ENCODE peak calls at places on chromosome 4, in eight cellular contexts. One of them, this sample, is unnamed.

GRCh38 chr4:82429728-82430192 is 502 bp downstream of the HNRNPDL start:
- DNase-seq in ovary: no peak
- DNase-seq in aorta: no peak
- DNase-seq in prostate gland: no peak
- DNase-seq in neuronal stem cell: no peak
- DNase-seq in dorsolateral prefrontal cortex: no peak
- DNase-seq in BJ: no peak
- DNase-seq in left ventricle myocardium inferior: no peak
- DNase-seq in this sample: no peak

GRCh38 chr4:66574145-66574978 is 904.1 kb upstream of the EPHA5 start:
- DNase-seq in ovary: no peak
- DNase-seq in aorta: peak; percentile 38
- DNase-seq in prostate gland: peak; percentile 14
- DNase-seq in neuronal stem cell: no peak
- DNase-seq in dorsolateral prefrontal cortex: no peak
- DNase-seq in BJ: peak; percentile 75
- DNase-seq in left ventricle myocardium inferior: no peak
- DNase-seq in this sample: no peak

GRCh38 chr4:52991452-52991851 is 129.3 kb downstream of the RASL11B start:
- DNase-seq in ovary: no peak
- DNase-seq in aorta: no peak
- DNase-seq in prostate gland: no peak
- DNase-seq in neuronal stem cell: no peak
- DNase-seq in dorsolateral prefrontal cortex: no peak
- DNase-seq in BJ: no peak
- DNase-seq in left ventricle myocardium inferior: no peak
- DNase-seq in this sample: no peak

GRCh38 chr4:142463195-142463594 is 382.9 kb downstream of the INPP4B start:
- DNase-seq in ovary: no peak
- DNase-seq in aorta: no peak
- DNase-seq in prostate gland: no peak
- DNase-seq in neuronal stem cell: no peak
- DNase-seq in dorsolateral prefrontal cortex: no peak
- DNase-seq in BJ: no peak
- DNase-seq in left ventricle myocardium inferior: no peak
- DNase-seq in this sample: no peak

GRCh38 chr4:83387922-83388676 is 53.5 kb upstream of the HPSE start:
- DNase-seq in ovary: no peak
- DNase-seq in aorta: no peak
- DNase-seq in prostate gland: no peak
- DNase-seq in neuronal stem cell: no peak
- DNase-seq in dorsolateral prefrontal cortex: no peak
- DNase-seq in BJ: no peak
- DNase-seq in left ventricle myocardium inferior: no peak
- DNase-seq in this sample: no peak

GRCh38 chr4:76989391-76990061 is 40.0 kb downstream of the SEPTIN11 start:
- DNase-seq in ovary: no peak
- DNase-seq in aorta: no peak
- DNase-seq in prostate gland: no peak
- DNase-seq in neuronal stem cell: no peak
- DNase-seq in dorsolateral prefrontal cortex: no peak
- DNase-seq in BJ: no peak
- DNase-seq in left ventricle myocardium inferior: no peak
- DNase-seq in this sample: no peak

GRCh38 chr4:139279723-139280620 is at the start of gene MGARP:
- DNase-seq in ovary: peak; percentile 59
- DNase-seq in aorta: peak; percentile 58
- DNase-seq in prostate gland: no peak
- DNase-seq in neuronal stem cell: peak; percentile 54
- DNase-seq in dorsolateral prefrontal cortex: peak; percentile 18
- DNase-seq in BJ: no peak
- DNase-seq in left ventricle myocardium inferior: peak; percentile 16
- DNase-seq in this sample: no peak

GRCh38 chr4:3851211-3851610 is 85.0 kb downstream of the ADRA2C start:
- DNase-seq in ovary: no peak
- DNase-seq in aorta: no peak
- DNase-seq in prostate gland: no peak
- DNase-seq in neuronal stem cell: no peak
- DNase-seq in dorsolateral prefrontal cortex: no peak
- DNase-seq in BJ: peak; percentile 13
- DNase-seq in left ventricle myocardium inferior: no peak
- DNase-seq in this sample: no peak

GRCh38 chr4:164318350-164318749 is 435.6 kb upstream of the SMIM31 start:
- DNase-seq in ovary: no peak
- DNase-seq in aorta: no peak
- DNase-seq in prostate gland: no peak
- DNase-seq in neuronal stem cell: no peak
- DNase-seq in dorsolateral prefrontal cortex: no peak
- DNase-seq in BJ: no peak
- DNase-seq in left ventricle myocardium inferior: no peak
- DNase-seq in this sample: no peak

GRCh38 chr4:71377561-71377960 is 38.7 kb downstream of the SLC4A4 start:
- DNase-seq in ovary: no peak
- DNase-seq in aorta: no peak
- DNase-seq in prostate gland: no peak
- DNase-seq in neuronal stem cell: no peak
- DNase-seq in dorsolateral prefrontal cortex: no peak
- DNase-seq in BJ: peak; percentile 66
- DNase-seq in left ventricle myocardium inferior: no peak
- DNase-seq in this sample: no peak

GRCh38 chr4:24778427-24779225 is 16.7 kb upstream of the SOD3 start:
- DNase-seq in ovary: peak; percentile 38
- DNase-seq in aorta: peak; percentile 72
- DNase-seq in prostate gland: no peak
- DNase-seq in neuronal stem cell: no peak
- DNase-seq in dorsolateral prefrontal cortex: no peak
- DNase-seq in BJ: peak; percentile 98
- DNase-seq in left ventricle myocardium inferior: peak; percentile 28
- DNase-seq in this sample: peak; percentile 35

GRCh38 chr4:143381171-143382118 is 44.8 kb downstream of the GAB1 start:
- DNase-seq in ovary: peak; percentile 71
- DNase-seq in aorta: peak; percentile 89
- DNase-seq in prostate gland: peak; percentile 63
- DNase-seq in neuronal stem cell: no peak
- DNase-seq in dorsolateral prefrontal cortex: peak; percentile 51
- DNase-seq in BJ: no peak
- DNase-seq in left ventricle myocardium inferior: peak; percentile 89
- DNase-seq in this sample: peak; percentile 91

GRCh38 chr4:19844436-19844835 is 407.3 kb upstream of the SLIT2 start:
- DNase-seq in ovary: no peak
- DNase-seq in aorta: no peak
- DNase-seq in prostate gland: no peak
- DNase-seq in neuronal stem cell: no peak
- DNase-seq in dorsolateral prefrontal cortex: no peak
- DNase-seq in BJ: no peak
- DNase-seq in left ventricle myocardium inferior: peak; percentile 15
- DNase-seq in this sample: peak; percentile 14

GRCh38 chr4:61468091-61468720 is 268.1 kb downstream of the ADGRL3 start:
- DNase-seq in ovary: no peak
- DNase-seq in aorta: no peak
- DNase-seq in prostate gland: no peak
- DNase-seq in neuronal stem cell: no peak
- DNase-seq in dorsolateral prefrontal cortex: no peak
- DNase-seq in BJ: no peak
- DNase-seq in left ventricle myocardium inferior: no peak
- DNase-seq in this sample: no peak

GRCh38 chr4:54902261-54902660 is 223.1 kb downstream of the KDR start:
- DNase-seq in ovary: no peak
- DNase-seq in aorta: no peak
- DNase-seq in prostate gland: peak; percentile 14
- DNase-seq in neuronal stem cell: no peak
- DNase-seq in dorsolateral prefrontal cortex: no peak
- DNase-seq in BJ: peak; percentile 6
- DNase-seq in left ventricle myocardium inferior: no peak
- DNase-seq in this sample: no peak

GRCh38 chr4:7830747-7831146 is 108.9 kb downstream of the AFAP1 start:
- DNase-seq in ovary: no peak
- DNase-seq in aorta: no peak
- DNase-seq in prostate gland: no peak
- DNase-seq in neuronal stem cell: no peak
- DNase-seq in dorsolateral prefrontal cortex: no peak
- DNase-seq in BJ: no peak
- DNase-seq in left ventricle myocardium inferior: no peak
- DNase-seq in this sample: no peak

GRCh38 chr4:6568689-6569332 is 6.2 kb upstream of the MAN2B2 start:
- DNase-seq in ovary: no peak
- DNase-seq in aorta: no peak
- DNase-seq in prostate gland: no peak
- DNase-seq in neuronal stem cell: no peak
- DNase-seq in dorsolateral prefrontal cortex: no peak
- DNase-seq in BJ: no peak
- DNase-seq in left ventricle myocardium inferior: no peak
- DNase-seq in this sample: no peak
- H3K27me3 ChIP-seq in ovary: no peaks in the 10 kb centered on the region
- H3K27me3 ChIP-seq in aorta: no peaks in the 10 kb centered on the region
- H3K27me3 ChIP-seq in prostate gland: no peaks in the 10 kb centered on the region
- H3K27me3 ChIP-seq in neuronal stem cell: peaks cover 25% of the 10 kb centered on the region
- H3K27me3 ChIP-seq in dorsolateral prefrontal cortex: no peaks in the 10 kb centered on the region
- H3K27me3 ChIP-seq in BJ: peaks cover 22% of the 10 kb centered on the region
- H3K27me3 ChIP-seq in left ventricle myocardium inferior: peaks cover 36% of the 10 kb centered on the region
- H3K27me3 ChIP-seq in this sample: peaks cover 24% of the 10 kb centered on the region

GRCh38 chr4:176671532-176671931 is 121.2 kb downstream of the VEGFC start:
- DNase-seq in ovary: no peak
- DNase-seq in aorta: no peak
- DNase-seq in prostate gland: no peak
- DNase-seq in neuronal stem cell: no peak
- DNase-seq in dorsolateral prefrontal cortex: no peak
- DNase-seq in BJ: no peak
- DNase-seq in left ventricle myocardium inferior: peak; percentile 29
- DNase-seq in this sample: peak; percentile 13

GRCh38 chr4:176680668-176681067 is 112.1 kb downstream of the VEGFC start:
- DNase-seq in ovary: no peak
- DNase-seq in aorta: no peak
- DNase-seq in prostate gland: no peak
- DNase-seq in neuronal stem cell: no peak
- DNase-seq in dorsolateral prefrontal cortex: no peak
- DNase-seq in BJ: no peak
- DNase-seq in left ventricle myocardium inferior: no peak
- DNase-seq in this sample: no peak

DNA sequence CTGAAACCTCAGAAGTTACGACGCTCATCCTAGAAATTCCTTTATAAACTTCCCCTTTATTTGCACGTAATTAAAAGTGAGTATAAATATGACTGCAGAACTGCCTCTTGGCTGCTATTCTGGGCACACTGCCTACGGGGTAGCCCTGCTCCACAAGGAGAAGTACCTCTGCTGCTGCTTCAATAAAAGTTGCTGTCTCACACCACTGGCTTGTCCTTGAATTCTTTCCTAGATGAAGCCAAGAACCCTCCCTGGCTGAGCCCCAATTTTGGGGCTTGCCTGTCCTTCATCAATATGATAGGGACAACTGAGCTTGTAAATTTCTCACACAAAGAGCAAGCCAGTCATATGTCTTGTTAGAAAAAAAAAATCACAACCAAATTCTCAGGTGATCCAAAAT is 115.8 kb downstream of the VEGFC start:
- DNase-seq in ovary: peak; percentile 26
- DNase-seq in aorta: no peak
- DNase-seq in prostate gland: no peak
- DNase-seq in neuronal stem cell: no peak
- DNase-seq in dorsolateral prefrontal cortex: no peak
- DNase-seq in BJ: no peak
- DNase-seq in left ventricle myocardium inferior: no peak
- DNase-seq in this sample: peak; percentile 8
- H3K27me3 ChIP-seq in ovary: no peaks in the 10 kb centered on the region
- H3K27me3 ChIP-seq in aorta: no peaks in the 10 kb centered on the region
- H3K27me3 ChIP-seq in prostate gland: no peaks in the 10 kb centered on the region
- H3K27me3 ChIP-seq in neuronal stem cell: no peaks in the 10 kb centered on the region
- H3K27me3 ChIP-seq in dorsolateral prefrontal cortex: no peaks in the 10 kb centered on the region
- H3K27me3 ChIP-seq in BJ: no peaks in the 10 kb centered on the region
- H3K27me3 ChIP-seq in left ventricle myocardium inferior: no peaks in the 10 kb centered on the region
- H3K27me3 ChIP-seq in this sample: no peaks in the 10 kb centered on the region

GRCh38 chr4:93829531-93830089 is 1.1 kb downstream of the ATOH1 start:
- DNase-seq in ovary: no peak
- DNase-seq in aorta: no peak
- DNase-seq in prostate gland: no peak
- DNase-seq in neuronal stem cell: peak; percentile 48
- DNase-seq in dorsolateral prefrontal cortex: no peak
- DNase-seq in BJ: no peak
- DNase-seq in left ventricle myocardium inferior: no peak
- DNase-seq in this sample: no peak

GRCh38 chr4:93828332-93828829 is at the start of gene ATOH1:
- DNase-seq in ovary: peak; percentile 20
- DNase-seq in aorta: no peak
- DNase-seq in prostate gland: no peak
- DNase-seq in neuronal stem cell: peak; percentile 80
- DNase-seq in dorsolateral prefrontal cortex: no peak
- DNase-seq in BJ: no peak
- DNase-seq in left ventricle myocardium inferior: no peak
- DNase-seq in this sample: peak; percentile 21

GRCh38 chr4:93828830-93829530 is 427 bp downstream of the ATOH1 start:
- DNase-seq in ovary: no peak
- DNase-seq in aorta: no peak
- DNase-seq in prostate gland: no peak
- DNase-seq in neuronal stem cell: peak; percentile 56
- DNase-seq in dorsolateral prefrontal cortex: no peak
- DNase-seq in BJ: no peak
- DNase-seq in left ventricle myocardium inferior: no peak
- DNase-seq in this sample: no peak

GRCh38 chr4:93825551-93826216 is 2.9 kb upstream of the ATOH1 start:
- DNase-seq in ovary: no peak
- DNase-seq in aorta: no peak
- DNase-seq in prostate gland: no peak
- DNase-seq in neuronal stem cell: no peak
- DNase-seq in dorsolateral prefrontal cortex: no peak
- DNase-seq in BJ: no peak
- DNase-seq in left ventricle myocardium inferior: no peak
- DNase-seq in this sample: no peak

DNA sequence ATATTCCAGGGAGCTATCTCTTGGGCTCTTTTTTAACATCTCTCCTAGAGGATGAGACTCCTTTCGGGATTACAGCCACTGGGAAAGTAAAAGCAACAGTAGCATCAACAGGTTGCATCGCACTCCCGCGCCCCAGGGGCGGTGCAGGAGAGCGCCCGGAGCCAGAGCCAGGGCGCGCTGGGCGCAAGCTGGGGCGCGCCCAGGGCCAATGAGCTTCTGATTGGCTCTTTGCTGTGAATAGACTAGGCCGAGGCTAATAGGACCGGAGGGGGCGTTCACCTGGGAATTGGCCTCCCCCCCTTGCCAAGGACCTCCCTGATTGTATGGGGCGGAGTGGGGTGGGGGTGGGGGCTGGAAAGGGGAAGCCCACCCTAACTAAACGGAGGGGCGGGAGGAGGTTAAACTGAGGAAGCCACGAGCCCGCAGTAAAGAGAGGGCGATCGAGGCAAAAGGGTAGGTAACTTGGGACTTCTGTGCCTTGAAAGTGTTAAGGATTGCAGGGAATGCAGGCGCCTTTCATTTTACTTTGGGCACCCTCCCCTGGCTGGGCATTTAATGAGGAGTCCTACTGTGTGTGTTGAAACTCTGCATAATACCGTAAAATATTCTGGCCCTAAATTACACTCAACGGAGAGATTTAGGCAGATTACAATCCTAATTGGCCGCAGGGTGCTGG is 1.1 kb upstream of the ATOH1 start:
- DNase-seq in ovary: no peak
- DNase-seq in aorta: no peak
- DNase-seq in prostate gland: no peak
- DNase-seq in neuronal stem cell: peak; percentile 38
- DNase-seq in dorsolateral prefrontal cortex: no peak
- DNase-seq in BJ: no peak
- DNase-seq in left ventricle myocardium inferior: no peak
- DNase-seq in this sample: no peak
- H3K27me3 ChIP-seq in ovary: no peaks in the 10 kb centered on the region
- H3K27me3 ChIP-seq in aorta: no peaks in the 10 kb centered on the region
- H3K27me3 ChIP-seq in prostate gland: peaks cover 28% of the 10 kb centered on the region
- H3K27me3 ChIP-seq in neuronal stem cell: peaks cover 47% of the 10 kb centered on the region
- H3K27me3 ChIP-seq in dorsolateral prefrontal cortex: peaks cover 64% of the 10 kb centered on the region
- H3K27me3 ChIP-seq in BJ: peaks cover 22% of the 10 kb centered on the region
- H3K27me3 ChIP-seq in left ventricle myocardium inferior: peaks cover 76% of the 10 kb centered on the region
- H3K27me3 ChIP-seq in this sample: peaks cover 80% of the 10 kb centered on the region

GRCh38 chr4:56197387-56197786 is 189.9 kb downstream of the AASDH start:
- DNase-seq in ovary: no peak
- DNase-seq in aorta: no peak
- DNase-seq in prostate gland: no peak
- DNase-seq in neuronal stem cell: no peak
- DNase-seq in dorsolateral prefrontal cortex: no peak
- DNase-seq in BJ: no peak
- DNase-seq in left ventricle myocardium inferior: no peak
- DNase-seq in this sample: no peak
- H3K27me3 ChIP-seq in ovary: no peaks in the 10 kb centered on the region
- H3K27me3 ChIP-seq in aorta: no peaks in the 10 kb centered on the region
- H3K27me3 ChIP-seq in prostate gland: no peaks in the 10 kb centered on the region
- H3K27me3 ChIP-seq in neuronal stem cell: no peaks in the 10 kb centered on the region
- H3K27me3 ChIP-seq in dorsolateral prefrontal cortex: no peaks in the 10 kb centered on the region
- H3K27me3 ChIP-seq in BJ: no peaks in the 10 kb centered on the region
- H3K27me3 ChIP-seq in left ventricle myocardium inferior: peaks cover 5% of the 10 kb centered on the region
- H3K27me3 ChIP-seq in this sample: no peaks in the 10 kb centered on the region